ENCODE peak calls at places on chromosome 4, in nine cellular contexts. One of them, this sample, is unnamed.

GRCh38 chr4:88949605-88950004 is 107.4 kb downstream of the FAM13A start:
- DNase-seq in GM23248: no peak
- DNase-seq in GM23338: no peak
- DNase-seq in neural progenitor cell: no peak
- DNase-seq in MM.1S: no peak
- DNase-seq in SK-N-SH: no peak
- DNase-seq in PC-3: no peak
- DNase-seq in HCT116: no peak
- DNase-seq in hepatocyte: no peak
- DNase-seq in this sample: no peak

GRCh38 chr4:154490589-154491340 is 834 bp downstream of the DCHS2 start:
- DNase-seq in GM23338: peak; percentile 57
- DNase-seq in hepatocyte: peak; percentile 49
- DNase-seq in PC-3: no peak
- DNase-seq in neural progenitor cell: peak; percentile 57
- DNase-seq in MM.1S: no peak
- DNase-seq in GM23248: peak; percentile 6
- DNase-seq in SK-N-SH: peak; percentile 41
- DNase-seq in HCT116: no peak
- DNase-seq in this sample: no peak

GRCh38 chr4:169009281-169010124 is 552 bp downstream of the CBR4 start:
- DNase-seq in SK-N-SH: no peak
- DNase-seq in MM.1S: peak; percentile 66
- DNase-seq in neural progenitor cell: peak; percentile 82
- DNase-seq in PC-3: peak; percentile 67
- DNase-seq in GM23338: peak; percentile 69
- DNase-seq in hepatocyte: peak; percentile 73
- DNase-seq in GM23248: peak; percentile 82
- DNase-seq in HCT116: peak; percentile 35
- DNase-seq in this sample: peak; percentile 80

GRCh38 chr4:10054571-10055041 is 33.3 kb upstream of the SLC2A9 start:
- DNase-seq in neural progenitor cell: no peak
- DNase-seq in SK-N-SH: no peak
- DNase-seq in HCT116: no peak
- DNase-seq in PC-3: no peak
- DNase-seq in MM.1S: no peak
- DNase-seq in hepatocyte: no peak
- DNase-seq in GM23248: peak; percentile 40
- DNase-seq in GM23338: no peak
- DNase-seq in this sample: no peak

GRCh38 chr4:174855043-174855442 is 26.0 kb upstream of the GLRA3 start:
- DNase-seq in GM23248: no peak
- DNase-seq in SK-N-SH: no peak
- DNase-seq in PC-3: no peak
- DNase-seq in neural progenitor cell: no peak
- DNase-seq in GM23338: peak; percentile 17
- DNase-seq in HCT116: no peak
- DNase-seq in hepatocyte: no peak
- DNase-seq in MM.1S: no peak
- DNase-seq in this sample: no peak

GRCh38 chr4:86961605-86962295 is 26.9 kb downstream of the AFF1 start:
- DNase-seq in SK-N-SH: no peak
- DNase-seq in HCT116: no peak
- DNase-seq in MM.1S: peak; percentile 93
- DNase-seq in neural progenitor cell: no peak
- DNase-seq in GM23338: no peak
- DNase-seq in GM23248: peak; percentile 41
- DNase-seq in PC-3: no peak
- DNase-seq in hepatocyte: peak; percentile 48
- DNase-seq in this sample: peak; percentile 95

GRCh38 chr4:169741569-169741968 is 16.2 kb downstream of the HPF1 start:
- DNase-seq in MM.1S: no peak
- DNase-seq in SK-N-SH: no peak
- DNase-seq in neural progenitor cell: no peak
- DNase-seq in GM23338: no peak
- DNase-seq in PC-3: peak; percentile 3
- DNase-seq in HCT116: no peak
- DNase-seq in hepatocyte: no peak
- DNase-seq in GM23248: peak; percentile 50
- DNase-seq in this sample: no peak

GRCh38 chr4:15665738-15666365 is 10.7 kb upstream of the FBXL5 start:
- DNase-seq in PC-3: peak; percentile 88
- DNase-seq in HCT116: peak; percentile 63
- DNase-seq in MM.1S: peak; percentile 27
- DNase-seq in neural progenitor cell: no peak
- DNase-seq in SK-N-SH: no peak
- DNase-seq in GM23338: no peak
- DNase-seq in hepatocyte: peak; percentile 21
- DNase-seq in GM23248: peak; percentile 69
- DNase-seq in this sample: no peak

GRCh38 chr4:110165382-110166285 is 32.8 kb downstream of the ELOVL6 start:
- DNase-seq in hepatocyte: peak; percentile 44
- DNase-seq in PC-3: peak; percentile 73
- DNase-seq in GM23248: peak; percentile 89
- DNase-seq in neural progenitor cell: peak; percentile 8
- DNase-seq in MM.1S: peak; percentile 36
- DNase-seq in HCT116: peak; percentile 31
- DNase-seq in SK-N-SH: peak; percentile 48
- DNase-seq in GM23338: no peak
- DNase-seq in this sample: peak; percentile 29

GRCh38 chr4:112094330-112094729 is 50.9 kb upstream of the FAM241A start:
- DNase-seq in PC-3: no peak
- DNase-seq in hepatocyte: no peak
- DNase-seq in MM.1S: no peak
- DNase-seq in GM23338: no peak
- DNase-seq in GM23248: no peak
- DNase-seq in SK-N-SH: no peak
- DNase-seq in neural progenitor cell: no peak
- DNase-seq in HCT116: no peak
- DNase-seq in this sample: no peak

GRCh38 chr4:171846893-171847292 is 33.7 kb downstream of the GALNTL6 start:
- DNase-seq in GM23248: no peak
- DNase-seq in hepatocyte: no peak
- DNase-seq in SK-N-SH: no peak
- DNase-seq in HCT116: no peak
- DNase-seq in MM.1S: no peak
- DNase-seq in neural progenitor cell: no peak
- DNase-seq in GM23338: no peak
- DNase-seq in PC-3: no peak
- DNase-seq in this sample: no peak

GRCh38 chr4:51843309-51844156 is 580 bp downstream of the DCUN1D4 start:
- DNase-seq in HCT116: no peak
- DNase-seq in hepatocyte: peak; percentile 76
- DNase-seq in GM23338: peak; percentile 61
- DNase-seq in GM23248: peak; percentile 86
- DNase-seq in MM.1S: peak; percentile 43
- DNase-seq in SK-N-SH: peak; percentile 83
- DNase-seq in neural progenitor cell: peak; percentile 78
- DNase-seq in PC-3: peak; percentile 57
- DNase-seq in this sample: no peak

GRCh38 chr4:80162418-80162817 is 34.9 kb upstream of the PRDM8 start:
- DNase-seq in PC-3: no peak
- DNase-seq in MM.1S: no peak
- DNase-seq in neural progenitor cell: no peak
- DNase-seq in SK-N-SH: no peak
- DNase-seq in HCT116: no peak
- DNase-seq in GM23248: no peak
- DNase-seq in hepatocyte: no peak
- DNase-seq in GM23338: no peak
- DNase-seq in this sample: no peak

GRCh38 chr4:86834901-86835300 is 14.3 kb downstream of the SLC10A6 start:
- DNase-seq in GM23248: peak; percentile 33
- DNase-seq in hepatocyte: no peak
- DNase-seq in HCT116: no peak
- DNase-seq in MM.1S: no peak
- DNase-seq in PC-3: no peak
- DNase-seq in SK-N-SH: no peak
- DNase-seq in GM23338: no peak
- DNase-seq in neural progenitor cell: no peak
- DNase-seq in this sample: no peak

DNA sequence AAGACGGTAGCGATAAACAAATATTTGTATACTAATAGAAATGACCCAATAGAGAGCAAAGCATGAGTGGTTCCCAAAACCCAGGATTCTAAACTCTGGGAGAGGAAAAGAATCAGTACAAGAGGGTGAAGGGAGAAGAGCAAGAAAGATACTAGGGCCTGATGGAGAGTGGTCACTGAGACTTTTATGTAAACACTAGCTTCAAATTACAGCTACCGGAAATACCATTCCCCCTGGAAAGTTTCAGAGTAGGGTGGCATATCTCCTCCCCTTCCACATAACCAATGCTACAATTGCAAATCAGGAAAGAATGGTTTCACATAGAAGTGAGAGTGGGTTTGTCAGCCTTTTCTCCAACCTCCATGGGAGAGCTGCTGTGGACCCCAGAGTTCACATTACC is 77.1 kb downstream of the EIF4E start:
- DNase-seq in GM23338: peak; percentile 59
- DNase-seq in PC-3: no peak
- DNase-seq in neural progenitor cell: no peak
- DNase-seq in HCT116: no peak
- DNase-seq in MM.1S: no peak
- DNase-seq in SK-N-SH: no peak
- DNase-seq in hepatocyte: no peak
- DNase-seq in GM23248: peak; percentile 4
- DNase-seq in this sample: no peak
- TF ChIP-seq EZH2phosphoT487 in GM23338: no peak
- TF ChIP-seq EZH2phosphoT487 in PC-3: no peak
- TF ChIP-seq EZH2phosphoT487 in neural progenitor cell: no peak
- TF ChIP-seq EZH2phosphoT487 in HCT116: no peak
- TF ChIP-seq EZH2phosphoT487 in MM.1S: no peak
- TF ChIP-seq EZH2phosphoT487 in SK-N-SH: no peak
- TF ChIP-seq EZH2phosphoT487 in hepatocyte: no peak
- TF ChIP-seq EZH2phosphoT487 in GM23248: no peak
- TF ChIP-seq EZH2phosphoT487 in this sample: no peak

DNA sequence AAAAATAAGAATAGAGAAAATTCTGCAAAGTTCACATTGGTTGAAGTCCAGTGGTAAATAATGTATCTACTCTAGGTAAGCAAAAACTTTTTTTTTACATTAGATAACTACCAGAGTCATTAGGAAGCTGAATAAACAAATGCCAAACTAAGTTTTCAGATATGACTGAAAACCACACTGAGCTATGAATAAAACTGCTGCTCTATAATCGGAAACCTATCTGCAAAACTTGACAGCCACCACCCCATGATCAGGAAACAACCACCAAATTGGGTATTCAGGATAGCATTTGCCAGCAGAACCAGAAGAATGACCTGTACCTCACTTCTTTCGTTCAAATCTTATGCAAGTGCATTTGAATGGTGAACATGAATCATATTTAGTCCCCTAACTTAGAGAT is 173.0 kb upstream of the TET2 start:
- DNase-seq in MM.1S: peak; percentile 71
- DNase-seq in GM23248: no peak
- DNase-seq in GM23338: no peak
- DNase-seq in SK-N-SH: no peak
- DNase-seq in PC-3: no peak
- DNase-seq in HCT116: no peak
- DNase-seq in neural progenitor cell: no peak
- DNase-seq in hepatocyte: no peak
- DNase-seq in this sample: no peak
- H3K4me2 ChIP-seq in MM.1S: peak overlapping the region; percentile 65
- H3K4me2 ChIP-seq in GM23248: no peak overlapping the region
- H3K4me2 ChIP-seq in GM23338: no peak overlapping the region
- H3K4me2 ChIP-seq in SK-N-SH: no peak overlapping the region
- H3K4me2 ChIP-seq in PC-3: no peak overlapping the region
- H3K4me2 ChIP-seq in HCT116: no peak overlapping the region
- H3K4me2 ChIP-seq in neural progenitor cell: no peak overlapping the region
- H3K4me2 ChIP-seq in hepatocyte: no peak overlapping the region
- H3K4me2 ChIP-seq in this sample: no peak overlapping the region

GRCh38 chr4:123699823-123700822 is 303.5 kb downstream of the SPRY1 start:
- DNase-seq in neural progenitor cell: peak; percentile 10
- DNase-seq in MM.1S: no peak
- DNase-seq in PC-3: peak; percentile 59
- DNase-seq in HCT116: no peak
- DNase-seq in GM23338: no peak
- DNase-seq in hepatocyte: peak; percentile 50
- DNase-seq in SK-N-SH: no peak
- DNase-seq in GM23248: peak; percentile 92
- DNase-seq in this sample: no peak
- H2AFZ ChIP-seq in neural progenitor cell: peak overlapping the region; percentile 82
- H2AFZ ChIP-seq in MM.1S: no peak overlapping the region
- H2AFZ ChIP-seq in PC-3: peak overlapping the region; percentile 46
- H2AFZ ChIP-seq in HCT116: no peak overlapping the region
- H2AFZ ChIP-seq in GM23338: peak overlapping the region; percentile 30
- H2AFZ ChIP-seq in hepatocyte: peak overlapping the region; percentile 19
- H2AFZ ChIP-seq in SK-N-SH: peak overlapping the region; percentile 79
- H2AFZ ChIP-seq in GM23248: peak overlapping the region; percentile 79
- H2AFZ ChIP-seq in this sample: no peak overlapping the region

DNA sequence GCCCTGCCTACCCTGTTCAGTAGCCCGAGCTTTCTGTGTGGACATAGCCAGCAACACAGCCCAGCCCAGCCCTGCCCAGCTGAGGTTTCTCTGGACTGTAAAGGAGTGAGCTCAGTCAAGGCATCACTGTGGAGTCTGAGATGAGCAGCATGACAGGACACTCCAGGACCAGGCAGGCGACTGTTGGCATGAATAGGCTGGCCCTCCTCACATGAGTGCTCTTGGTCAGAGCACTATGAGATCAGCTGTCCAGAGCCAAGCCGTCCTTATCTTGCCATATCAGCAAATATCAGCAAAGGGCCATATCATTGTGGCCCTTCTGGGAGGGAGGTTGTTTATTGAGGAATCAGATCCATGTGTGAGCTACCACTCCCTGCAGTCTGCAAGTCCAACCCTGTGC is 30.9 kb downstream of the REELD1 start:
- DNase-seq in PC-3: no peak
- DNase-seq in HCT116: no peak
- DNase-seq in GM23338: no peak
- DNase-seq in hepatocyte: peak; percentile 36
- DNase-seq in GM23248: peak; percentile 57
- DNase-seq in neural progenitor cell: no peak
- DNase-seq in SK-N-SH: no peak
- DNase-seq in MM.1S: no peak
- DNase-seq in this sample: no peak
- TF ChIP-seq EZH2phosphoT487 in PC-3: no peak
- TF ChIP-seq EZH2phosphoT487 in HCT116: no peak
- TF ChIP-seq EZH2phosphoT487 in GM23338: no peak
- TF ChIP-seq EZH2phosphoT487 in hepatocyte: no peak
- TF ChIP-seq EZH2phosphoT487 in GM23248: no peak
- TF ChIP-seq EZH2phosphoT487 in neural progenitor cell: no peak
- TF ChIP-seq EZH2phosphoT487 in SK-N-SH: no peak
- TF ChIP-seq EZH2phosphoT487 in MM.1S: no peak
- TF ChIP-seq EZH2phosphoT487 in this sample: no peak

GRCh38 chr4:48470570-48470969 is 12.6 kb upstream of the SLC10A4 start:
- DNase-seq in MM.1S: no peak
- DNase-seq in neural progenitor cell: no peak
- DNase-seq in HCT116: no peak
- DNase-seq in hepatocyte: no peak
- DNase-seq in PC-3: no peak
- DNase-seq in SK-N-SH: no peak
- DNase-seq in GM23338: no peak
- DNase-seq in GM23248: peak; percentile 33
- DNase-seq in this sample: no peak
- H3K4me2 ChIP-seq in MM.1S: no peak overlapping the region
- H3K4me2 ChIP-seq in neural progenitor cell: no peak overlapping the region
- H3K4me2 ChIP-seq in HCT116: no peak overlapping the region
- H3K4me2 ChIP-seq in hepatocyte: no peak overlapping the region
- H3K4me2 ChIP-seq in PC-3: no peak overlapping the region
- H3K4me2 ChIP-seq in SK-N-SH: peak overlapping the region; percentile 10
- H3K4me2 ChIP-seq in GM23338: no peak overlapping the region
- H3K4me2 ChIP-seq in GM23248: no peak overlapping the region
- H3K4me2 ChIP-seq in this sample: no peak overlapping the region

GRCh38 chr4:24013666-24014422 is 124.0 kb upstream of the PPARGC1A start:
- DNase-seq in MM.1S: no peak
- DNase-seq in GM23338: no peak
- DNase-seq in GM23248: no peak
- DNase-seq in hepatocyte: no peak
- DNase-seq in PC-3: no peak
- DNase-seq in HCT116: no peak
- DNase-seq in neural progenitor cell: no peak
- DNase-seq in SK-N-SH: no peak
- DNase-seq in this sample: no peak
- H2AFZ ChIP-seq in MM.1S: no peak overlapping the region
- H2AFZ ChIP-seq in GM23338: no peak overlapping the region
- H2AFZ ChIP-seq in GM23248: no peak overlapping the region
- H2AFZ ChIP-seq in hepatocyte: no peak overlapping the region
- H2AFZ ChIP-seq in PC-3: no peak overlapping the region
- H2AFZ ChIP-seq in HCT116: no peak overlapping the region
- H2AFZ ChIP-seq in neural progenitor cell: no peak overlapping the region
- H2AFZ ChIP-seq in SK-N-SH: no peak overlapping the region
- H2AFZ ChIP-seq in this sample: no peak overlapping the region

This sample was measured in OCI-LY7.